ENCODE peak calls at places on chromosomes 6 and 20, in ten cellular contexts. K is activated CD8-positive, alpha-beta memory T cell treated with anti-CD3 and anti-CD28 coated beads, Interleukin-2, amount 50 U/mL, for 4 hours; J is GOT3; H is naive thymus-derived CD8-positive, alpha-beta T cell; P is kidney tubule cell; S is SJSA1; C is brain microvascular endothelial cell; N is activated naive CD8-positive, alpha-beta T cell treated with anti-CD3 and anti-CD28 coated beads, Interleukin-2, amount 50 U/mL, for 16 hours; M is renal cortical epithelial cell; T is nucleus accumbens. D is an unnamed sample.
A peak's percentile ranks its signal among the peaks of the same experiment; 100 is the strongest.

GRCh38 chr6:7727150-7727950 is 1.5 kb downstream of the BMP6 start:
- DNase-seq in K (no peak), M (no peak), H (no peak), P (no peak), T (no peak), N (no peak), S (no peak), J (no peak), C (no peak), D (no peak)

GRCh38 chr6:138044458-138044857 is 62.8 kb downstream of the PERP start:
- DNase-seq in S (no peak), J (no peak), M (peak; percentile 23), T (no peak), K (no peak), N (no peak), C (no peak), H (no peak), P (peak; percentile 72), D (no peak)

GRCh38 chr6:30769088-30769852 is 24.9 kb upstream of the IER3 start:
- DNase-seq in J (peak; percentile 47), M (peak; percentile 95), S (peak; percentile 96), P (peak; percentile 98), H (peak; percentile 65), N (peak; percentile 58), T (peak; percentile 37), K (peak; percentile 77), C (peak; percentile 97), D (peak; percentile 92)

GRCh38 chr20:64156886-64157875 is 7.1 kb upstream of the MYT1 start:
- DNase-seq in H (no peak), M (no peak), N (no peak), C (no peak), K (no peak), J (no peak), P (no peak), S (no peak), T (no peak), D (no peak)

GRCh38 chr6:113875470-113875869 is 18.3 kb downstream of the MARCKS start:
- DNase-seq in N (no peak), S (no peak), H (no peak), C (peak; percentile 68), T (no peak), P (peak; percentile 63), J (no peak), M (peak; percentile 42), K (no peak), D (no peak)

GRCh38 chr6:93136111-93136510 is 283.2 kb downstream of the EPHA7 start:
- DNase-seq in C (no peak), H (no peak), M (no peak), J (no peak), N (no peak), S (no peak), T (no peak), P (no peak), K (no peak), D (no peak)

GRCh38 chr6:108799356-108799720 is 48.9 kb upstream of the ARMC2 start:
- DNase-seq in J (no peak), M (no peak), N (no peak), S (no peak), T (no peak), H (no peak), C (no peak), K (no peak), P (no peak), D (no peak)

GRCh38 chr6:56246544-56246940 is 838 bp downstream of the COL21A1 start:
- DNase-seq in H (no peak), S (no peak), M (no peak), T (no peak), C (no peak), K (no peak), P (peak; percentile 6), J (no peak), N (no peak), D (no peak)

GRCh38 chr6:63862486-63863198 is 227.0 kb downstream of the PHF3 start:
- DNase-seq in H (no peak), K (no peak), M (no peak), N (no peak), S (no peak), J (no peak), C (no peak), P (no peak), T (no peak), D (no peak)

GRCh38 chr6:121305957-121306607 is 28.2 kb downstream of the TBC1D32 start:
- DNase-seq in C (no peak), S (no peak), P (peak; percentile 55), T (no peak), N (no peak), H (peak; percentile 13), J (no peak), K (no peak), M (peak; percentile 68), D (peak; percentile 53)

GRCh38 chr6:26133730-26134129 is 46.5 kb downstream of the HFE start:
- DNase-seq in T (no peak), N (no peak), K (no peak), P (no peak), J (no peak), M (no peak), S (no peak), C (no peak), H (no peak), D (no peak)

GRCh38 chr6:169861431-169862045 is 110.1 kb downstream of the ERMARD start:
- DNase-seq in M (no peak), K (no peak), H (no peak), C (no peak), T (no peak), J (no peak), P (no peak), N (no peak), S (peak; percentile 24), D (no peak)

GRCh38 chr20:11229772-11230171 is 556.0 kb upstream of the JAG1 start:
- DNase-seq in K (no peak), T (no peak), J (no peak), M (peak; percentile 96), C (peak; percentile 99), P (peak; percentile 96), N (no peak), S (peak; percentile 65), H (no peak), D (peak; percentile 79)

GRCh38 chr6:146110990-146111389 is 82.1 kb downstream of the GRM1 start:
- DNase-seq in T (no peak), C (no peak), J (no peak), K (no peak), N (no peak), H (no peak), S (no peak), P (no peak), M (no peak), D (no peak)

D was measured in ACHN.